ENCODE peak calls at places on chromosomes 6 and 20, in seven cellular contexts. One of them, this sample, is unnamed.

GRCh38 chr6:138774370-138774769 is 801 bp downstream of the CCDC28A start:
- DNase-seq in HepG2: no peak
- DNase-seq in K562: no peak
- DNase-seq in SK-N-SH: no peak
- DNase-seq in GM12878: no peak
- DNase-seq in H1: no peak
- DNase-seq in GM12891: no peak
- DNase-seq in this sample: no peak

GRCh38 chr6:31358302-31358701 is 1.3 kb upstream of the HLA-B start:
- DNase-seq in GM12891: no peak
- DNase-seq in SK-N-SH: no peak
- DNase-seq in GM12878: no peak
- DNase-seq in HepG2: no peak
- DNase-seq in K562: no peak
- DNase-seq in H1: no peak
- DNase-seq in this sample: no peak

GRCh38 chr6:164693934-164694333 is 615.5 kb downstream of the C6orf118 start:
- DNase-seq in GM12891: no peak
- DNase-seq in H1: no peak
- DNase-seq in K562: no peak
- DNase-seq in SK-N-SH: no peak
- DNase-seq in HepG2: no peak
- DNase-seq in GM12878: no peak
- DNase-seq in this sample: no peak

GRCh38 chr6:4352731-4353130 is 217.4 kb upstream of the ECI2 start:
- DNase-seq in GM12878: no peak
- DNase-seq in GM12891: no peak
- DNase-seq in H1: no peak
- DNase-seq in K562: no peak
- DNase-seq in SK-N-SH: no peak
- DNase-seq in HepG2: no peak
- DNase-seq in this sample: no peak

GRCh38 chr6:48757661-48758060 is 646.7 kb upstream of the PTCHD4 start:
- DNase-seq in K562: no peak
- DNase-seq in GM12878: no peak
- DNase-seq in SK-N-SH: no peak
- DNase-seq in HepG2: no peak
- DNase-seq in GM12891: no peak
- DNase-seq in H1: no peak
- DNase-seq in this sample: no peak

GRCh38 chr6:117555262-117555849 is 47.0 kb downstream of the GOPC start:
- DNase-seq in GM12891: no peak
- DNase-seq in HepG2: no peak
- DNase-seq in H1: no peak
- DNase-seq in GM12878: no peak
- DNase-seq in K562: no peak
- DNase-seq in SK-N-SH: no peak
- DNase-seq in this sample: no peak

GRCh38 chr20:63856111-63856511 is 5.2 kb upstream of the ABHD16B start:
- DNase-seq in H1: peak; percentile 88
- DNase-seq in GM12891: no peak
- DNase-seq in SK-N-SH: no peak
- DNase-seq in HepG2: no peak
- DNase-seq in GM12878: no peak
- DNase-seq in K562: no peak
- DNase-seq in this sample: no peak

GRCh38 chr6:49978332-49979226 is 9.2 kb upstream of the DEFB113 start:
- DNase-seq in SK-N-SH: no peak
- DNase-seq in K562: no peak
- DNase-seq in GM12891: no peak
- DNase-seq in HepG2: no peak
- DNase-seq in GM12878: no peak
- DNase-seq in H1: no peak
- DNase-seq in this sample: no peak

GRCh38 chr20:53028337-53029007 is 56.3 kb downstream of the TSHZ2 start:
- DNase-seq in SK-N-SH: no peak
- DNase-seq in H1: no peak
- DNase-seq in GM12891: no peak
- DNase-seq in HepG2: no peak
- DNase-seq in GM12878: no peak
- DNase-seq in K562: no peak
- DNase-seq in this sample: no peak

GRCh38 chr6:36376742-36377141 is 10.7 kb downstream of the ETV7 start:
- DNase-seq in HepG2: no peak
- DNase-seq in K562: no peak
- DNase-seq in SK-N-SH: no peak
- DNase-seq in H1: no peak
- DNase-seq in GM12878: no peak
- DNase-seq in GM12891: no peak
- DNase-seq in this sample: no peak

GRCh38 chr20:51625105-51625504 is 82.6 kb upstream of the NFATC2 start:
- DNase-seq in HepG2: no peak
- DNase-seq in K562: no peak
- DNase-seq in GM12878: no peak
- DNase-seq in GM12891: no peak
- DNase-seq in H1: no peak
- DNase-seq in SK-N-SH: no peak
- DNase-seq in this sample: no peak

GRCh38 chr20:51624157-51624731 is 81.7 kb upstream of the NFATC2 start:
- DNase-seq in GM12891: peak; percentile 63
- DNase-seq in GM12878: no peak
- DNase-seq in H1: peak; percentile 94
- DNase-seq in SK-N-SH: peak; percentile 77
- DNase-seq in HepG2: peak; percentile 59
- DNase-seq in K562: peak; percentile 82
- DNase-seq in this sample: peak; percentile 64

GRCh38 chr20:51623255-51623654 is 80.7 kb upstream of the NFATC2 start:
- DNase-seq in H1: no peak
- DNase-seq in K562: no peak
- DNase-seq in GM12878: no peak
- DNase-seq in SK-N-SH: no peak
- DNase-seq in HepG2: no peak
- DNase-seq in GM12891: no peak
- DNase-seq in this sample: no peak

DNA sequence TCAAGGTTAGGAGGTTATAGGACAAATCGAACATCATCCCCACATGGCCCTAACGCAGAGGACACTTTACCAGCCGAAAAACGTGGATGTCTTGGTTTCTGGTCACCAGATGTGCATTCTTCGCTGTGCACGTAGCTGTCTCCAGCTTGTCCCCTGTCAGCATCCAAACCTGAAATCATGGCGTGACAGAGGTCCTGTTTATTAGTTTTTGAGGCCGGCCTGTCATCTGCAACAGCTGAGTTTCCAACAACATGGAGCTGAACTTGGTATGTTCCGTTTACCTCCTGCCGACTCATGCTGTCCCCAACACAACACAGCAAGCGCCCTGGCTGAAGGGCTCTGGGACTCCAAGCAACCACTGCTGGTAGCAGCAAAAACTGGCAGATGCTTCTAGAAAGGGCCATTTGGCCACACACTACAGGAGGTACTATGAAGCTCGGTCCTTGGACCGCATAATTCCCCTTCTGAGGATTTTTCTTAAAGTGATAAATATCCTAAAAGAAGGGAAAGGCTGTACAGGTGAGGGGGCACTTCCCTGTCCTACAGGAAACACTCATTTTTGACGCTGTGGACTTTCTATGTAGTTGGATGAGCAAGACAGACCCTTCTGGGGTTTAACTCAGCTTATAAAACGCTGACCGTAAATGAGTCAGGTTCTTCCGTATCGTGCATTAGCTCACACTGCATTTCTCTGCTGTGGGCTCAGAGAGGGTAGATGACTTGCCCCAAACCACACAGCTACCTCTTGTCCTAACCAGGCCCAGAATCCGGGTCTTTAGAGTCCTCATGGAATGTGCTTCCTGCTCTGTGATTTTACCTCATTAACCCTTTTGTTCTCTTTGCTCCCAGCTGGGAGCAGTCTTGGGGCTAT is 79.7 kb upstream of the NFATC2 start:
- DNase-seq in K562: no peak
- DNase-seq in H1: no peak
- DNase-seq in GM12878: no peak
- DNase-seq in SK-N-SH: no peak
- DNase-seq in GM12891: no peak
- DNase-seq in HepG2: no peak
- DNase-seq in this sample: no peak
- TF ChIP-seq TAF1 in K562: no peak
- TF ChIP-seq TAF1 in H1: no peak
- TF ChIP-seq TAF1 in GM12878: no peak
- TF ChIP-seq TAF1 in SK-N-SH: no peak
- TF ChIP-seq TAF1 in GM12891: no peak
- TF ChIP-seq TAF1 in HepG2: no peak
- TF ChIP-seq TAF1 in this sample: no peak

DNA sequence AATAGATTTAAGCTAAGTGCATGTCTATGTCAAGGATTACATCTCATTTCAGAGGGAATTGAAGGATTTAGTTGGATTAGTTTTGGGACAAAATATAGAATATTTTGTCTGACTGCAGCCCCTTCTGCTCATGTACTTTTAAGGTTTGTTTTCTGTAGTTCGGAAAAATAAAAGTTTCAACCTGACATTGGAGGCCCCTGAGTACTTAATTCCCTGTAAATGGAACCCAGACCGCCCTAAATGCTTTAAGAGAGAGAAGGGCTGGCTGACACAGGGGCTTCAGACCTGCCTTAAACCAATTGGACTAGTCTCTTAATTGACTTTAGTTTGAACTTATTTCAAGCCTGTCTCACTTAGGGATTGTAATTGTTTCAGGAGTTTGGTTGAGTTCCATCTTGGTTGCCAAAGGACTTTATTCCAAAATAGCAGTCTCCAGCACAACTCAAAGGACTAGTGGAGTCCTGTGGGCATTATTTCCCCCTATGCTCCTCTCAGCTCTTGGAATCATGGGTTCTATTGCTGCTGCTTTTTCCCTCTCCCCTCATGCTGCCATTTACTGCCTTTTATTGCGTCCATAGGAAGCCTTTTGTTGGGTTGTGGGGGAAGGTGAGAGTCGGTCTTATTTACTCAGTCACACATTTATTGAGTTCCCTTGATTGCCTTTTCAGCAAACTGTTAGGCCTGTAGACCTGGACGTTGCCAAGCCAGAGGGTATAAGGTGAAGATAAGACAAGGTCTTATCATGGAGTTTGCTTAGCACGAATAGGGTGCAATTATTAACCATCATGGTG is 14.5 kb downstream of the BRD2 start:
- DNase-seq in HepG2: no peak
- DNase-seq in K562: no peak
- DNase-seq in GM12891: no peak
- DNase-seq in SK-N-SH: no peak
- DNase-seq in GM12878: no peak
- DNase-seq in H1: no peak
- DNase-seq in this sample: no peak
- TF ChIP-seq POLR2AphosphoS5 in HepG2: no peak
- TF ChIP-seq POLR2AphosphoS5 in K562: no peak
- TF ChIP-seq POLR2AphosphoS5 in GM12891: peak; percentile 12
- TF ChIP-seq POLR2AphosphoS5 in SK-N-SH: peak; percentile 25
- TF ChIP-seq POLR2AphosphoS5 in GM12878: peak; percentile 70
- TF ChIP-seq POLR2AphosphoS5 in H1: no peak
- TF ChIP-seq POLR2AphosphoS5 in this sample: no peak

GRCh38 chr6:102812242-102812641 is 1418.7 kb downstream of the GRIK2 start:
- DNase-seq in H1: no peak
- DNase-seq in K562: no peak
- DNase-seq in GM12878: no peak
- DNase-seq in GM12891: no peak
- DNase-seq in SK-N-SH: no peak
- DNase-seq in HepG2: no peak
- DNase-seq in this sample: no peak
- TF ChIP-seq TAF1 in H1: no peak
- TF ChIP-seq TAF1 in K562: no peak
- TF ChIP-seq TAF1 in GM12878: no peak
- TF ChIP-seq TAF1 in GM12891: no peak
- TF ChIP-seq TAF1 in SK-N-SH: no peak
- TF ChIP-seq TAF1 in HepG2: no peak
- TF ChIP-seq TAF1 in this sample: no peak

GRCh38 chr6:133131621-133132020 is 109.5 kb upstream of the EYA4 start:
- DNase-seq in GM12878: no peak
- DNase-seq in GM12891: no peak
- DNase-seq in SK-N-SH: peak; percentile 16
- DNase-seq in H1: no peak
- DNase-seq in HepG2: no peak
- DNase-seq in K562: no peak
- DNase-seq in this sample: no peak

GRCh38 chr6:133132092-133132491 is 109.1 kb upstream of the EYA4 start:
- DNase-seq in GM12878: no peak
- DNase-seq in GM12891: no peak
- DNase-seq in K562: no peak
- DNase-seq in H1: no peak
- DNase-seq in SK-N-SH: peak; percentile 28
- DNase-seq in HepG2: no peak
- DNase-seq in this sample: no peak

GRCh38 chr6:133129556-133129955 is 111.6 kb upstream of the EYA4 start:
- DNase-seq in K562: no peak
- DNase-seq in H1: no peak
- DNase-seq in GM12878: no peak
- DNase-seq in HepG2: no peak
- DNase-seq in SK-N-SH: no peak
- DNase-seq in GM12891: no peak
- DNase-seq in this sample: no peak

GRCh38 chr6:133132583-133132982 is 108.6 kb upstream of the EYA4 start:
- DNase-seq in GM12891: no peak
- DNase-seq in SK-N-SH: peak; percentile 11
- DNase-seq in H1: no peak
- DNase-seq in K562: no peak
- DNase-seq in HepG2: no peak
- DNase-seq in GM12878: no peak
- DNase-seq in this sample: no peak

DNA sequence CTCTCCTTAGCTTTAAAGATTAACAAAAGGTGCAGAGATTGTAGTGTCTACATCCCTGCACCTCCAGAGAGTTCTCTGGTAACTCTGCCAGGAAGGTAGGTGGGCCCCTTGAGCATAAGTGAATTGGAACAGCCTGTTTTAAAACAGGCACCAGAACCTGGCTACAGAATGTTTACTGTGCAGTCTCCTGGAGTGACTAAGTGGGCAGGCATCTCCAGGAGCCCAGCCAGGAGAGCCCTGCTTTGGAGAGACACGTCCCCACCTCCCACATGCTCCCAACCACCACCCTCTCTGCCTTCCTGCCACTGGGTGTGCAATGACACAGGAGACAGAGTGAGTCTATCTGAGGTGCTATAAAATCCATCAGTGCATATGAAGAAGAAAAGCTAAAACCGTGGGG is 110.3 kb upstream of the EYA4 start:
- DNase-seq in K562: no peak
- DNase-seq in GM12878: no peak
- DNase-seq in HepG2: peak; percentile 62
- DNase-seq in H1: no peak
- DNase-seq in GM12891: no peak
- DNase-seq in SK-N-SH: no peak
- DNase-seq in this sample: no peak
- TF ChIP-seq POLR2AphosphoS5 in K562: no peak
- TF ChIP-seq POLR2AphosphoS5 in GM12878: no peak
- TF ChIP-seq POLR2AphosphoS5 in HepG2: no peak
- TF ChIP-seq POLR2AphosphoS5 in H1: no peak
- TF ChIP-seq POLR2AphosphoS5 in GM12891: no peak
- TF ChIP-seq POLR2AphosphoS5 in SK-N-SH: no peak
- TF ChIP-seq POLR2AphosphoS5 in this sample: no peak

This sample was measured in GM12892.